ENCODE peak calls at places on chromosome 2, in four cellular contexts. D is activated CD8-positive, alpha-beta memory T cell treated with anti-CD3 and anti-CD28 coated beads, Interleukin-2, amount 50 U/mL, for 48 hours; P is GM18507; O is activated gamma-delta T cell treated with anti-CD3 and anti-CD28 coated beads, Interleukin-2, amount 50 U/mL, for 16 hours. U is an unnamed sample.

GRCh38 chr2:12045864-12046291 is 299.4 kb downstream of the LPIN1 start:
- DNase-seq in D (no peak), P (no peak), O (no peak), U (no peak)

GRCh38 chr2:158202151-158202778 is 100.6 kb downstream of the UPP2 start:
- DNase-seq in D (no peak), P (no peak), O (no peak), U (no peak)

GRCh38 chr2:170314744-170315447 is 136.9 kb downstream of the MYO3B start:
- DNase-seq in D (no peak), P (no peak), O (no peak), U (no peak)

GRCh38 chr2:199463000-199463692 is 5.4 kb upstream of the SATB2 start:
- DNase-seq in D (peak), P (no peak), O (no peak), U (no peak)

GRCh38 chr2:238787507-238787906 is 60.4 kb upstream of the TWIST2 start:
- DNase-seq in D (no peak), P (no peak), O (no peak), U (no peak)

GRCh38 chr2:41928593-41928992 is 119.2 kb upstream of the PKDCC start:
- DNase-seq in D (no peak), P (no peak), O (no peak), U (no peak)

GRCh38 chr2:31319391-31320175 is 85.6 kb downstream of the EHD3 start:
- DNase-seq in D (no peak), P (peak), O (no peak), U (peak)

GRCh38 chr2:199459286-199460100 is 1.8 kb upstream of the SATB2 start:
- DNase-seq in D (peak), P (peak), O (no peak), U (no peak)

GRCh38 chr2:55805662-55806061 is 112.0 kb upstream of the PNPT1 start:
- DNase-seq in D (no peak), P (no peak), O (no peak), U (no peak)

GRCh38 chr2:99652862-99653261 is 163.0 kb upstream of the REV1 start:
- DNase-seq in D (no peak), P (no peak), O (no peak), U (no peak)

GRCh38 chr2:135473567-135473966 is 57.5 kb downstream of the ZRANB3 start:
- DNase-seq in D (no peak), P (no peak), O (no peak), U (no peak)

GRCh38 chr2:67917332-67918054 is 145.3 kb downstream of the C1D start:
- DNase-seq in D (no peak), P (no peak), O (no peak), U (no peak)

GRCh38 chr2:58475756-58476155 is 234.6 kb upstream of the FANCL start:
- DNase-seq in D (no peak), P (no peak), O (no peak), U (no peak)

GRCh38 chr2:101038455-101039255 is 36.6 kb downstream of the RPL31 start:
- DNase-seq in D (peak), P (no peak), O (no peak), U (no peak)

GRCh38 chr2:98099939-98100743 is 13.2 kb downstream of the VWA3B start:
- DNase-seq in D (no peak), P (no peak), O (no peak), U (no peak)

GRCh38 chr2:227908266-227909054 is 37.0 kb downstream of the DAW1 start:
- DNase-seq in D (no peak), P (no peak), O (no peak), U (no peak)

GRCh38 chr2:181311841-181312240 is 145.3 kb upstream of the ITGA4 start:
- DNase-seq in D (no peak), P (no peak), O (no peak), U (no peak)

GRCh38 chr2:34985474-34985873 is 1370.1 kb upstream of the CRIM1 start:
- DNase-seq in D (no peak), P (no peak), O (no peak), U (no peak)

GRCh38 chr2:34001557-34001956 is 402.5 kb upstream of the FAM98A start:
- DNase-seq in D (no peak), P (no peak), O (no peak), U (no peak)

GRCh38 chr2:219460424-219460926 is 25.8 kb downstream of the SPEG start:
- DNase-seq in D (no peak), P (no peak), O (no peak), U (no peak)